ENCODE peak calls at places on chromosome 2, in four cellular contexts. One of them, this sample, is unnamed.

GRCh38 chr2:10499275-10499907 is 51.3 kb upstream of the ODC1 start:
- DNase-seq in K562: no peak
- DNase-seq in fibroblast of lung: no peak
- DNase-seq in WERI-Rb-1: no peak
- DNase-seq in this sample: no peak

GRCh38 chr2:170505631-170506270 is 209.4 kb upstream of the SP5 start:
- DNase-seq in K562: no peak
- DNase-seq in WERI-Rb-1: no peak
- DNase-seq in fibroblast of lung: no peak
- DNase-seq in this sample: no peak

GRCh38 chr2:104836837-104837236 is 17.1 kb upstream of the POU3F3 start:
- DNase-seq in K562: no peak
- DNase-seq in fibroblast of lung: no peak
- DNase-seq in WERI-Rb-1: no peak
- DNase-seq in this sample: no peak

GRCh38 chr2:213046431-213046830 is 105.0 kb downstream of the IKZF2 start:
- DNase-seq in WERI-Rb-1: no peak
- DNase-seq in K562: no peak
- DNase-seq in fibroblast of lung: no peak
- DNase-seq in this sample: no peak

GRCh38 chr2:61091485-61091884 is 25.8 kb downstream of the SANBR start:
- DNase-seq in fibroblast of lung: no peak
- DNase-seq in K562: no peak
- DNase-seq in WERI-Rb-1: no peak
- DNase-seq in this sample: no peak

GRCh38 chr2:70243804-70244584 is 4.4 kb downstream of the TIA1 start:
- DNase-seq in fibroblast of lung: no peak
- DNase-seq in K562: peak; percentile 16
- DNase-seq in WERI-Rb-1: no peak
- DNase-seq in this sample: no peak

GRCh38 chr2:188984126-188984525 is 10.0 kb downstream of the COL3A1 start:
- DNase-seq in K562: no peak
- DNase-seq in fibroblast of lung: peak; percentile 66
- DNase-seq in WERI-Rb-1: no peak
- DNase-seq in this sample: peak; percentile 85

GRCh38 chr2:10960606-10961489 is 49.1 kb downstream of the KCNF1 start:
- DNase-seq in WERI-Rb-1: peak; percentile 45
- DNase-seq in K562: no peak
- DNase-seq in fibroblast of lung: no peak
- DNase-seq in this sample: no peak

GRCh38 chr2:64212346-64212745 is 68.1 kb upstream of the PELI1 start:
- DNase-seq in fibroblast of lung: peak; percentile 94
- DNase-seq in K562: no peak
- DNase-seq in WERI-Rb-1: no peak
- DNase-seq in this sample: no peak

GRCh38 chr2:64625352-64626145 is 28.2 kb downstream of the SERTAD2 start:
- DNase-seq in K562: peak; percentile 33
- DNase-seq in WERI-Rb-1: peak; percentile 59
- DNase-seq in fibroblast of lung: no peak
- DNase-seq in this sample: no peak

GRCh38 chr2:105856576-105856975 is 111.9 kb downstream of the NCK2 start:
- DNase-seq in K562: no peak
- DNase-seq in fibroblast of lung: no peak
- DNase-seq in WERI-Rb-1: no peak
- DNase-seq in this sample: no peak

GRCh38 chr2:25322313-25322712 is 19.4 kb downstream of the DNMT3A start:
- DNase-seq in fibroblast of lung: no peak
- DNase-seq in WERI-Rb-1: no peak
- DNase-seq in K562: no peak
- DNase-seq in this sample: no peak

GRCh38 chr2:55159037-55159651 is 72.9 kb downstream of the CLHC1 start:
- DNase-seq in K562: peak; percentile 32
- DNase-seq in fibroblast of lung: no peak
- DNase-seq in WERI-Rb-1: no peak
- DNase-seq in this sample: no peak

GRCh38 chr2:21097331-21097730 is 26.4 kb upstream of the TDRD15 start:
- DNase-seq in fibroblast of lung: no peak
- DNase-seq in WERI-Rb-1: no peak
- DNase-seq in K562: no peak
- DNase-seq in this sample: no peak

GRCh38 chr2:216685327-216685875 is 9.9 kb downstream of the IGFBP5 start:
- DNase-seq in WERI-Rb-1: no peak
- DNase-seq in K562: no peak
- DNase-seq in fibroblast of lung: no peak
- DNase-seq in this sample: no peak

GRCh38 chr2:224952942-224953657 is 89.2 kb downstream of the DOCK10 start:
- DNase-seq in WERI-Rb-1: no peak
- DNase-seq in K562: no peak
- DNase-seq in fibroblast of lung: no peak
- DNase-seq in this sample: no peak

GRCh38 chr2:220043993-220044335 is 416.5 kb downstream of the SLC4A3 start:
- DNase-seq in fibroblast of lung: no peak
- DNase-seq in WERI-Rb-1: no peak
- DNase-seq in K562: no peak
- DNase-seq in this sample: no peak

GRCh38 chr2:225270861-225271260 is 128.6 kb upstream of the NYAP2 start:
- DNase-seq in fibroblast of lung: peak; percentile 71
- DNase-seq in WERI-Rb-1: peak; percentile 22
- DNase-seq in K562: peak; percentile 10
- DNase-seq in this sample: no peak

GRCh38 chr2:9944330-9944758 is 7.1 kb upstream of the GRHL1 start:
- DNase-seq in WERI-Rb-1: no peak
- DNase-seq in fibroblast of lung: no peak
- DNase-seq in K562: no peak
- DNase-seq in this sample: no peak

GRCh38 chr2:2757764-2758163 is 426.7 kb upstream of the MYT1L start:
- DNase-seq in K562: no peak
- DNase-seq in WERI-Rb-1: no peak
- DNase-seq in fibroblast of lung: no peak
- DNase-seq in this sample: no peak

GRCh38 chr2:240961878-240962277 is 36.5 kb upstream of the SNED1 start:
- DNase-seq in fibroblast of lung: no peak
- DNase-seq in K562: no peak
- DNase-seq in WERI-Rb-1: no peak
- DNase-seq in this sample: no peak

GRCh38 chr2:83851066-83851465 is 608.0 kb downstream of the SUCLG1 start:
- DNase-seq in K562: no peak
- DNase-seq in WERI-Rb-1: no peak
- DNase-seq in fibroblast of lung: no peak
- DNase-seq in this sample: no peak

GRCh38 chr2:127181851-127182250 is 38.2 kb downstream of the CYP27C1 start:
- DNase-seq in K562: no peak
- DNase-seq in WERI-Rb-1: no peak
- DNase-seq in fibroblast of lung: no peak
- DNase-seq in this sample: no peak

GRCh38 chr2:167127135-167127534 is 238.9 kb downstream of the XIRP2 start:
- DNase-seq in WERI-Rb-1: peak; percentile 9
- DNase-seq in fibroblast of lung: peak; percentile 31
- DNase-seq in K562: no peak
- DNase-seq in this sample: no peak

GRCh38 chr2:169895294-169895985 is 68.2 kb downstream of the UBR3 start:
- DNase-seq in fibroblast of lung: peak; percentile 55
- DNase-seq in K562: no peak
- DNase-seq in WERI-Rb-1: no peak
- DNase-seq in this sample: no peak

GRCh38 chr2:222424729-222425671 is 657 bp downstream of the SGPP2 start:
- DNase-seq in WERI-Rb-1: no peak
- DNase-seq in fibroblast of lung: no peak
- DNase-seq in K562: no peak
- DNase-seq in this sample: no peak

GRCh38 chr2:28606986-28607441 is 111.2 kb downstream of the PLB1 start:
- DNase-seq in fibroblast of lung: peak; percentile 74
- DNase-seq in K562: peak; percentile 20
- DNase-seq in WERI-Rb-1: peak; percentile 82
- DNase-seq in this sample: no peak

GRCh38 chr2:232218778-232219495 is 159.6 kb upstream of the ALPP start:
- DNase-seq in K562: no peak
- DNase-seq in WERI-Rb-1: no peak
- DNase-seq in fibroblast of lung: no peak
- DNase-seq in this sample: no peak

GRCh38 chr2:194252127-194252526 is 1404.9 kb upstream of the SLC39A10 start:
- DNase-seq in K562: no peak
- DNase-seq in fibroblast of lung: no peak
- DNase-seq in WERI-Rb-1: no peak
- DNase-seq in this sample: no peak

GRCh38 chr2:234596696-234597575 is 100.1 kb upstream of the ARL4C start:
- DNase-seq in fibroblast of lung: no peak
- DNase-seq in WERI-Rb-1: peak; percentile 23
- DNase-seq in K562: no peak
- DNase-seq in this sample: no peak

GRCh38 chr2:105439130-105439529 is 40.3 kb upstream of the FHL2 start:
- DNase-seq in WERI-Rb-1: peak; percentile 13
- DNase-seq in K562: no peak
- DNase-seq in fibroblast of lung: peak; percentile 45
- DNase-seq in this sample: no peak

GRCh38 chr2:72112421-72112820 is 35.2 kb downstream of the CYP26B1 start:
- DNase-seq in K562: no peak
- DNase-seq in fibroblast of lung: peak; percentile 70
- DNase-seq in WERI-Rb-1: no peak
- DNase-seq in this sample: no peak

GRCh38 chr2:111975053-111975552 is 76.7 kb downstream of the MERTK start:
- DNase-seq in K562: no peak
- DNase-seq in WERI-Rb-1: no peak
- DNase-seq in fibroblast of lung: peak; percentile 96
- DNase-seq in this sample: peak; percentile 65

GRCh38 chr2:74441690-74442482 is at the start of gene RTKN:
- DNase-seq in K562: no peak
- DNase-seq in fibroblast of lung: no peak
- DNase-seq in WERI-Rb-1: no peak
- DNase-seq in this sample: no peak

GRCh38 chr2:64487256-64488049 is 33.5 kb downstream of the LGALSL start:
- DNase-seq in WERI-Rb-1: no peak
- DNase-seq in K562: no peak
- DNase-seq in fibroblast of lung: no peak
- DNase-seq in this sample: no peak

GRCh38 chr2:88517759-88518201 is 65.3 kb upstream of the FOXI3 start:
- DNase-seq in WERI-Rb-1: peak; percentile 12
- DNase-seq in fibroblast of lung: no peak
- DNase-seq in K562: no peak
- DNase-seq in this sample: no peak

GRCh38 chr2:159855153-159856140 is 57.4 kb upstream of the CD302 start:
- DNase-seq in fibroblast of lung: peak; percentile 9
- DNase-seq in WERI-Rb-1: no peak
- DNase-seq in K562: no peak
- DNase-seq in this sample: no peak

GRCh38 chr2:86023366-86023712 is 82.3 kb downstream of the POLR1A start:
- DNase-seq in fibroblast of lung: no peak
- DNase-seq in K562: no peak
- DNase-seq in WERI-Rb-1: no peak
- DNase-seq in this sample: no peak

GRCh38 chr2:86026744-86027065 is 79.0 kb downstream of the POLR1A start:
- DNase-seq in fibroblast of lung: no peak
- DNase-seq in WERI-Rb-1: no peak
- DNase-seq in K562: no peak
- DNase-seq in this sample: no peak

GRCh38 chr2:86025976-86026743 is 79.5 kb downstream of the POLR1A start:
- DNase-seq in WERI-Rb-1: no peak
- DNase-seq in fibroblast of lung: no peak
- DNase-seq in K562: no peak
- DNase-seq in this sample: no peak

GRCh38 chr2:86027196-86027912 is 78.3 kb downstream of the POLR1A start:
- DNase-seq in fibroblast of lung: no peak
- DNase-seq in WERI-Rb-1: no peak
- DNase-seq in K562: no peak
- DNase-seq in this sample: no peak

GRCh38 chr2:86025229-86025820 is 80.4 kb downstream of the POLR1A start:
- DNase-seq in fibroblast of lung: no peak
- DNase-seq in K562: no peak
- DNase-seq in WERI-Rb-1: no peak
- DNase-seq in this sample: no peak
- TF ChIP-seq CTCF in fibroblast of lung: no peak
- TF ChIP-seq CTCF in K562: peak; percentile 18
- TF ChIP-seq CTCF in WERI-Rb-1: peak; percentile 6
- TF ChIP-seq CTCF in this sample: no peak

GRCh38 chr2:128262315-128263253 is 56.1 kb downstream of the HS6ST1 start:
- DNase-seq in K562: no peak
- DNase-seq in WERI-Rb-1: no peak
- DNase-seq in fibroblast of lung: no peak
- DNase-seq in this sample: no peak

GRCh38 chr2:128258218-128258617 is 60.5 kb downstream of the HS6ST1 start:
- DNase-seq in K562: no peak
- DNase-seq in fibroblast of lung: no peak
- DNase-seq in WERI-Rb-1: no peak
- DNase-seq in this sample: no peak

GRCh38 chr2:128259585-128259984 is 59.1 kb downstream of the HS6ST1 start:
- DNase-seq in K562: no peak
- DNase-seq in fibroblast of lung: no peak
- DNase-seq in WERI-Rb-1: no peak
- DNase-seq in this sample: no peak

GRCh38 chr2:128261245-128262128 is 57.2 kb downstream of the HS6ST1 start:
- DNase-seq in fibroblast of lung: no peak
- DNase-seq in WERI-Rb-1: peak; percentile 42
- DNase-seq in K562: no peak
- DNase-seq in this sample: no peak

GRCh38 chr2:128260239-128261138 is 58.2 kb downstream of the HS6ST1 start:
- DNase-seq in K562: no peak
- DNase-seq in WERI-Rb-1: no peak
- DNase-seq in fibroblast of lung: peak; percentile 94
- DNase-seq in this sample: peak; percentile 68
- TF ChIP-seq CTCF in K562: no peak
- TF ChIP-seq CTCF in WERI-Rb-1: no peak
- TF ChIP-seq CTCF in fibroblast of lung: peak; percentile 4
- TF ChIP-seq CTCF in this sample: peak; percentile 46

DNA sequence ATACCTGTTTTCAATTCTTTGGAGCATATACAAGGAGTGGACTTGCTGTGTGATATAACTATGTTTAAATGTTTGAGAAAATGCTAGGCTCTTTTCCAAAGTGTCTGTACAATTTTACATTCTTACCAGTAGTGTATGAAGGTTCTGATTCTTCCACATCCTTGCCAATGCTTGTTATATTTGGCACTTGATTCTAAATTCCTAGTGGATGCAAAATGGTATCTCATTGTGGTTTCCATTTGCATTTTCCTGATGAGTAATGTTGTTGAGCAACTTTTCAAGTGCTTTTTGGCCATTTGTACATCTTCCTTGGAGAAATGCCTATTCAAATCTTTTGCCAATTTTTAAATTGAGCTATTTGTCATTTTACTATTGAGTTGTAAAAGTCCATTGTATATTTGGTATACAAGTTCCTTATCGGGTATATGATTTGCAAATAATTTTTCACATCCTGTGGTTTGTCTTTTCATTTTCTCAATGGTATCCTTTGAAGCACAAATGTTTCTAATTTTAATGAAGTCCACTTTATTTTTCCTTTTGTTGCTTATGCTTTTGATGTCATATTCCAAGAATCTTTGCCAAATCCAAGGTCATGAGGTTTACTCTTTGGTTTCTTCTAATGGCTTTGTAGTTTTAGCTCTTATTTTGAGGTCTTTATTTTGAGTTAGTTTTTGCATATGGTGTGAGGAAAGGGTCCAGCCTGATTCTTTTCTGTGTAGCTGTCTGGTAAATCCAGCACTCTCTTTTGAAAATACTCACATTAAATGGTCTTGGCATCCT is 33.2 kb upstream of the CWC22 start:
- DNase-seq in K562: no peak
- DNase-seq in WERI-Rb-1: no peak
- DNase-seq in fibroblast of lung: peak; percentile 98
- DNase-seq in this sample: peak; percentile 91
- TF ChIP-seq CTCF in K562: no peak
- TF ChIP-seq CTCF in WERI-Rb-1: no peak
- TF ChIP-seq CTCF in fibroblast of lung: no peak
- TF ChIP-seq CTCF in this sample: peak; percentile 35

GRCh38 chr2:99608092-99608491 is 118.3 kb upstream of the REV1 start:
- DNase-seq in K562: no peak
- DNase-seq in WERI-Rb-1: no peak
- DNase-seq in fibroblast of lung: no peak
- DNase-seq in this sample: no peak
- TF ChIP-seq CTCF in K562: peak; percentile 14
- TF ChIP-seq CTCF in WERI-Rb-1: no peak
- TF ChIP-seq CTCF in fibroblast of lung: no peak
- TF ChIP-seq CTCF in this sample: peak; percentile 13